ENCODE peak calls at places on chromosomes 3 and 15, in nine cellular contexts. One of them, this sample, is unnamed.
A peak's percentile ranks its signal among the peaks of the same experiment; 100 is the strongest.

GRCh38 chr3:183222631-183223030 is 30.4 kb upstream of the B3GNT5 start:
- DNase-seq in 8988T: no peak
- DNase-seq in globus pallidus: no peak
- DNase-seq in CD8-positive, alpha-beta T cell: no peak
- DNase-seq in dorsolateral prefrontal cortex: no peak
- DNase-seq in LHCN-M2: no peak
- DNase-seq in mesendoderm: peak; percentile 21
- DNase-seq in endothelial cell: no peak
- DNase-seq in fibroblast of pulmonary artery: no peak
- DNase-seq in this sample: no peak

GRCh38 chr3:181493423-181493822 is 218.3 kb upstream of the SOX2 start:
- DNase-seq in fibroblast of pulmonary artery: no peak
- DNase-seq in 8988T: no peak
- DNase-seq in globus pallidus: no peak
- DNase-seq in CD8-positive, alpha-beta T cell: no peak
- DNase-seq in mesendoderm: no peak
- DNase-seq in endothelial cell: no peak
- DNase-seq in LHCN-M2: no peak
- DNase-seq in dorsolateral prefrontal cortex: no peak
- DNase-seq in this sample: no peak

GRCh38 chr3:109685084-109686079 is 348.0 kb upstream of the DPPA4 start:
- DNase-seq in fibroblast of pulmonary artery: peak; percentile 99
- DNase-seq in endothelial cell: no peak
- DNase-seq in 8988T: peak; percentile 16
- DNase-seq in dorsolateral prefrontal cortex: peak; percentile 3
- DNase-seq in LHCN-M2: peak; percentile 94
- DNase-seq in mesendoderm: peak; percentile 19
- DNase-seq in globus pallidus: no peak
- DNase-seq in CD8-positive, alpha-beta T cell: no peak
- DNase-seq in this sample: no peak

GRCh38 chr3:187012609-187013051 is 82.3 kb downstream of the ST6GAL1 start:
- DNase-seq in LHCN-M2: no peak
- DNase-seq in mesendoderm: no peak
- DNase-seq in fibroblast of pulmonary artery: peak; percentile 48
- DNase-seq in endothelial cell: peak; percentile 14
- DNase-seq in globus pallidus: no peak
- DNase-seq in CD8-positive, alpha-beta T cell: peak; percentile 16
- DNase-seq in 8988T: no peak
- DNase-seq in dorsolateral prefrontal cortex: no peak
- DNase-seq in this sample: no peak

GRCh38 chr3:111851511-111851954 is 7.5 kb upstream of the PHLDB2 start:
- DNase-seq in globus pallidus: no peak
- DNase-seq in mesendoderm: peak; percentile 93
- DNase-seq in CD8-positive, alpha-beta T cell: no peak
- DNase-seq in dorsolateral prefrontal cortex: no peak
- DNase-seq in fibroblast of pulmonary artery: peak; percentile 89
- DNase-seq in endothelial cell: no peak
- DNase-seq in LHCN-M2: no peak
- DNase-seq in 8988T: no peak
- DNase-seq in this sample: no peak

GRCh38 chr15:94844188-94844532 is 612.8 kb downstream of the MCTP2 start:
- DNase-seq in dorsolateral prefrontal cortex: no peak
- DNase-seq in fibroblast of pulmonary artery: peak; percentile 0
- DNase-seq in mesendoderm: no peak
- DNase-seq in CD8-positive, alpha-beta T cell: no peak
- DNase-seq in 8988T: no peak
- DNase-seq in endothelial cell: no peak
- DNase-seq in globus pallidus: no peak
- DNase-seq in LHCN-M2: no peak
- DNase-seq in this sample: no peak

GRCh38 chr3:183278479-183279088 is 25.5 kb downstream of the B3GNT5 start:
- DNase-seq in CD8-positive, alpha-beta T cell: no peak
- DNase-seq in LHCN-M2: peak; percentile 32
- DNase-seq in endothelial cell: no peak
- DNase-seq in 8988T: no peak
- DNase-seq in fibroblast of pulmonary artery: no peak
- DNase-seq in dorsolateral prefrontal cortex: no peak
- DNase-seq in mesendoderm: no peak
- DNase-seq in globus pallidus: no peak
- DNase-seq in this sample: no peak

GRCh38 chr3:72255191-72255590 is 470.2 kb upstream of the PROK2 start:
- DNase-seq in fibroblast of pulmonary artery: no peak
- DNase-seq in 8988T: no peak
- DNase-seq in LHCN-M2: peak; percentile 42
- DNase-seq in endothelial cell: no peak
- DNase-seq in mesendoderm: peak; percentile 86
- DNase-seq in dorsolateral prefrontal cortex: no peak
- DNase-seq in CD8-positive, alpha-beta T cell: no peak
- DNase-seq in globus pallidus: no peak
- DNase-seq in this sample: no peak

GRCh38 chr15:79505956-79506355 is 73.8 kb downstream of the MINAR1 start:
- DNase-seq in CD8-positive, alpha-beta T cell: no peak
- DNase-seq in dorsolateral prefrontal cortex: no peak
- DNase-seq in 8988T: no peak
- DNase-seq in mesendoderm: peak; percentile 55
- DNase-seq in globus pallidus: no peak
- DNase-seq in fibroblast of pulmonary artery: no peak
- DNase-seq in endothelial cell: peak; percentile 7
- DNase-seq in LHCN-M2: no peak
- DNase-seq in this sample: no peak

GRCh38 chr3:59957150-59957549 is 907.3 kb upstream of the CFAP20DC start:
- DNase-seq in fibroblast of pulmonary artery: no peak
- DNase-seq in CD8-positive, alpha-beta T cell: no peak
- DNase-seq in LHCN-M2: no peak
- DNase-seq in endothelial cell: no peak
- DNase-seq in 8988T: no peak
- DNase-seq in globus pallidus: no peak
- DNase-seq in dorsolateral prefrontal cortex: no peak
- DNase-seq in mesendoderm: peak; percentile 23
- DNase-seq in this sample: no peak

GRCh38 chr3:33256249-33256648 is 21.0 kb upstream of the FBXL2 start:
- DNase-seq in dorsolateral prefrontal cortex: no peak
- DNase-seq in mesendoderm: no peak
- DNase-seq in 8988T: no peak
- DNase-seq in CD8-positive, alpha-beta T cell: no peak
- DNase-seq in LHCN-M2: no peak
- DNase-seq in endothelial cell: no peak
- DNase-seq in fibroblast of pulmonary artery: no peak
- DNase-seq in globus pallidus: no peak
- DNase-seq in this sample: no peak

GRCh38 chr15:34038404-34039179 is 412 bp downstream of the AVEN start:
- DNase-seq in LHCN-M2: peak; percentile 74
- DNase-seq in CD8-positive, alpha-beta T cell: peak; percentile 44
- DNase-seq in 8988T: peak; percentile 35
- DNase-seq in dorsolateral prefrontal cortex: peak; percentile 68
- DNase-seq in fibroblast of pulmonary artery: peak; percentile 76
- DNase-seq in globus pallidus: peak; percentile 86
- DNase-seq in endothelial cell: peak; percentile 69
- DNase-seq in mesendoderm: peak; percentile 85
- DNase-seq in this sample: peak; percentile 74

GRCh38 chr15:42730135-42730534 is 6.8 kb downstream of the CDAN1 start:
- DNase-seq in CD8-positive, alpha-beta T cell: no peak
- DNase-seq in endothelial cell: no peak
- DNase-seq in dorsolateral prefrontal cortex: no peak
- DNase-seq in fibroblast of pulmonary artery: no peak
- DNase-seq in LHCN-M2: no peak
- DNase-seq in mesendoderm: no peak
- DNase-seq in globus pallidus: no peak
- DNase-seq in 8988T: no peak
- DNase-seq in this sample: no peak

GRCh38 chr3:129994883-129995559 is 20.5 kb downstream of the TRH start:
- DNase-seq in globus pallidus: no peak
- DNase-seq in endothelial cell: no peak
- DNase-seq in mesendoderm: no peak
- DNase-seq in CD8-positive, alpha-beta T cell: no peak
- DNase-seq in fibroblast of pulmonary artery: no peak
- DNase-seq in dorsolateral prefrontal cortex: no peak
- DNase-seq in 8988T: no peak
- DNase-seq in LHCN-M2: no peak
- DNase-seq in this sample: no peak

This sample was measured in glutamatergic neuron.